ENCODE peak calls at places on chromosomes 13 and 19, in six cellular contexts. D is WTC11; H is mesendoderm; G is GM23338; Y is IMR-90; B is stimulated activated CD4-positive, alpha-beta T cell treated with anti-CD3 and anti-CD28 coated beads, Interleukin-1b, Interleukin-23, amount 100 ng/mL, for 1 hour. C is an unnamed sample.

GRCh38 chr19:3694361-3695123 is 5.7 kb downstream of the PIP5K1C start:
- DNase-seq in D (no peak), H (no peak), G (no peak), Y (no peak), B (no peak), C (no peak)

GRCh38 chr13:60062502-60062901 is 101.2 kb downstream of the DIAPH3 start:
- DNase-seq in D (no peak), H (no peak), G (no peak), Y (peak), B (no peak), C (no peak)

GRCh38 chr13:101916108-101916757 is 463.8 kb downstream of the ITGBL1 start:
- DNase-seq in D (peak), H (peak), G (peak), Y (no peak), B (no peak), C (peak)

GRCh38 chr19:50909240-50910070 is 1.7 kb downstream of the KLK4 start:
- DNase-seq in D (peak), H (peak), G (peak), Y (no peak), B (no peak), C (peak)

GRCh38 chr13:76693086-76693485 is 193.1 kb downstream of the KCTD12 start:
- DNase-seq in D (no peak), H (no peak), G (no peak), Y (no peak), B (no peak), C (no peak)

GRCh38 chr19:41189425-41190065 is 3.5 kb upstream of the CYP2S1 start:
- DNase-seq in D (no peak), H (peak), G (peak), Y (no peak), B (no peak), C (peak)

GRCh38 chr19:40055832-40056504 is at the start of gene ZNF780B:
- DNase-seq in D (peak), H (peak), G (peak), Y (peak), B (peak), C (peak)

GRCh38 chr19:35768082-35768421 is 7.3 kb upstream of the ARHGAP33 start:
- DNase-seq in D (no peak), H (no peak), G (no peak), Y (no peak), B (no peak), C (no peak)

GRCh38 chr13:45142440-45143345 is 22.4 kb downstream of the GTF2F2 start:
- DNase-seq in D (no peak), H (no peak), G (no peak), Y (peak), B (no peak), C (no peak)

GRCh38 chr19:57192993-57193392 is 1.7 kb downstream of the ZNF264 start:
- DNase-seq in D (no peak), H (no peak), G (no peak), Y (no peak), B (no peak), C (no peak)